ENCODE peak calls at places on chromosomes 3 and 15, in five cellular contexts. One of them, this sample, is unnamed. For H3K36me3, the result is how much of the 10 kb centered on the place peaks cover.

GRCh38 chr15:83605595-83605994 is 48.3 kb upstream of the ADAMTSL3 start:
- DNase-seq in tibial nerve: peak
- DNase-seq in IMR-90: no peak
- DNase-seq in stomach: no peak
- DNase-seq in uterus: peak
- DNase-seq in this sample: no peak

GRCh38 chr3:20873235-20873634 is 687.2 kb upstream of the SGO1 start:
- DNase-seq in tibial nerve: no peak
- DNase-seq in IMR-90: no peak
- DNase-seq in stomach: no peak
- DNase-seq in uterus: no peak
- DNase-seq in this sample: no peak

GRCh38 chr15:34582461-34583357 is 742 bp downstream of the GOLGA8B start:
- DNase-seq in tibial nerve: no peak
- DNase-seq in IMR-90: peak
- DNase-seq in stomach: peak
- DNase-seq in uterus: no peak
- DNase-seq in this sample: no peak

GRCh38 chr15:101189708-101190107 is 62.1 kb downstream of the CHSY1 start:
- DNase-seq in tibial nerve: no peak
- DNase-seq in IMR-90: no peak
- DNase-seq in stomach: no peak
- DNase-seq in uterus: no peak
- DNase-seq in this sample: no peak

GRCh38 chr3:126472277-126473006 is 3.2 kb downstream of the ZXDC start:
- DNase-seq in tibial nerve: peak
- DNase-seq in IMR-90: peak
- DNase-seq in stomach: peak
- DNase-seq in uterus: peak
- DNase-seq in this sample: peak

GRCh38 chr3:193836918-193837317 is 243.9 kb downstream of the OPA1 start:
- DNase-seq in tibial nerve: no peak
- DNase-seq in IMR-90: no peak
- DNase-seq in stomach: no peak
- DNase-seq in uterus: no peak
- DNase-seq in this sample: no peak

GRCh38 chr15:48963524-48964113 is at the start of gene SHC4:
- DNase-seq in tibial nerve: peak
- DNase-seq in IMR-90: peak
- DNase-seq in stomach: peak
- DNase-seq in uterus: peak
- DNase-seq in this sample: no peak

GRCh38 chr3:64685800-64686445 is 1.9 kb downstream of the ADAMTS9 start:
- DNase-seq in tibial nerve: peak
- DNase-seq in IMR-90: peak
- DNase-seq in stomach: peak
- DNase-seq in uterus: peak
- DNase-seq in this sample: no peak

GRCh38 chr3:31918179-31919165 is 62.6 kb downstream of the OSBPL10 start:
- DNase-seq in tibial nerve: no peak
- DNase-seq in IMR-90: no peak
- DNase-seq in stomach: no peak
- DNase-seq in uterus: no peak
- DNase-seq in this sample: no peak

GRCh38 chr15:55389276-55389631 is 18.9 kb downstream of the CCPG1 start:
- DNase-seq in tibial nerve: no peak
- DNase-seq in IMR-90: peak
- DNase-seq in stomach: no peak
- DNase-seq in uterus: no peak
- DNase-seq in this sample: no peak

GRCh38 chr15:40782609-40783227 is 12.9 kb downstream of the C15orf62 start:
- DNase-seq in tibial nerve: no peak
- DNase-seq in IMR-90: no peak
- DNase-seq in stomach: peak
- DNase-seq in uterus: peak
- DNase-seq in this sample: no peak

GRCh38 chr15:25695875-25696760 is 167.0 kb downstream of the ATP10A start:
- DNase-seq in tibial nerve: no peak
- DNase-seq in IMR-90: no peak
- DNase-seq in stomach: no peak
- DNase-seq in uterus: no peak
- DNase-seq in this sample: no peak

GRCh38 chr3:159378391-159378790 is 576.5 kb downstream of the MFSD1 start:
- DNase-seq in tibial nerve: no peak
- DNase-seq in IMR-90: no peak
- DNase-seq in stomach: no peak
- DNase-seq in uterus: no peak
- DNase-seq in this sample: no peak

GRCh38 chr3:58190291-58190690 is 20.5 kb downstream of the DNASE1L3 start:
- DNase-seq in tibial nerve: no peak
- DNase-seq in IMR-90: no peak
- DNase-seq in stomach: no peak
- DNase-seq in uterus: no peak
- DNase-seq in this sample: no peak

GRCh38 chr15:75044258-75044878 is 21.0 kb downstream of the PPCDC start:
- DNase-seq in tibial nerve: no peak
- DNase-seq in IMR-90: no peak
- DNase-seq in stomach: no peak
- DNase-seq in uterus: no peak
- DNase-seq in this sample: no peak

GRCh38 chr3:151630938-151631417 is 102.7 kb upstream of the AADACL2 start:
- DNase-seq in tibial nerve: no peak
- DNase-seq in IMR-90: peak
- DNase-seq in stomach: no peak
- DNase-seq in uterus: no peak
- DNase-seq in this sample: peak

GRCh38 chr15:63938486-63939061 is 104.8 kb upstream of the HERC1 start:
- DNase-seq in tibial nerve: no peak
- DNase-seq in IMR-90: peak
- DNase-seq in stomach: no peak
- DNase-seq in uterus: no peak
- DNase-seq in this sample: no peak

GRCh38 chr15:91140561-91140960 is 40.5 kb downstream of the SV2B start:
- DNase-seq in tibial nerve: no peak
- DNase-seq in IMR-90: no peak
- DNase-seq in stomach: no peak
- DNase-seq in uterus: no peak
- DNase-seq in this sample: no peak

GRCh38 chr15:36291501-36291900 is 287.9 kb upstream of the CDIN1 start:
- DNase-seq in tibial nerve: no peak
- DNase-seq in IMR-90: no peak
- DNase-seq in stomach: no peak
- DNase-seq in uterus: no peak
- DNase-seq in this sample: no peak

GRCh38 chr15:44064706-44065105 is 130.4 kb downstream of the FRMD5 start:
- DNase-seq in tibial nerve: no peak
- DNase-seq in IMR-90: no peak
- DNase-seq in stomach: no peak
- DNase-seq in uterus: no peak
- DNase-seq in this sample: no peak

GRCh38 chr3:64859625-64860590 is 172.1 kb upstream of the ADAMTS9 start:
- DNase-seq in tibial nerve: no peak
- DNase-seq in IMR-90: peak
- DNase-seq in stomach: no peak
- DNase-seq in uterus: no peak
- DNase-seq in this sample: no peak

GRCh38 chr3:195226900-195227447 is 44.0 kb downstream of the XXYLT1 start:
- DNase-seq in tibial nerve: no peak
- DNase-seq in IMR-90: peak
- DNase-seq in stomach: peak
- DNase-seq in uterus: peak
- DNase-seq in this sample: no peak

GRCh38 chr15:66842710-66843441 is 140.8 kb downstream of the SMAD6 start:
- DNase-seq in tibial nerve: peak
- DNase-seq in IMR-90: peak
- DNase-seq in stomach: peak
- DNase-seq in uterus: peak
- DNase-seq in this sample: no peak

GRCh38 chr3:97970131-97970530 is 2.1 kb downstream of the RIOX2 start:
- DNase-seq in tibial nerve: no peak
- DNase-seq in IMR-90: no peak
- DNase-seq in stomach: no peak
- DNase-seq in uterus: no peak
- DNase-seq in this sample: no peak

GRCh38 chr15:60989696-60990095 is 239.4 kb downstream of the RORA start:
- DNase-seq in tibial nerve: no peak
- DNase-seq in IMR-90: peak
- DNase-seq in stomach: no peak
- DNase-seq in uterus: no peak
- DNase-seq in this sample: no peak

GRCh38 chr15:99442268-99442897 is 123.4 kb upstream of the MEF2A start:
- DNase-seq in tibial nerve: no peak
- DNase-seq in IMR-90: peak
- DNase-seq in stomach: peak
- DNase-seq in uterus: peak
- DNase-seq in this sample: peak

GRCh38 chr3:9422712-9423424 is 25.5 kb downstream of the SETD5 start:
- DNase-seq in tibial nerve: peak
- DNase-seq in IMR-90: peak
- DNase-seq in stomach: peak
- DNase-seq in uterus: peak
- DNase-seq in this sample: peak
- H3K4me3 ChIP-seq in tibial nerve: no peak
- H3K4me3 ChIP-seq in IMR-90: no peak
- H3K4me3 ChIP-seq in stomach: no peak
- H3K4me3 ChIP-seq in uterus: peak
- H3K4me3 ChIP-seq in this sample: no peak

GRCh38 chr15:72197460-72198409 is at the start of gene GRAMD2A:
- DNase-seq in tibial nerve: no peak
- DNase-seq in IMR-90: no peak
- DNase-seq in stomach: peak
- DNase-seq in uterus: no peak
- DNase-seq in this sample: no peak

GRCh38 chr15:72199721-72200212 is 2.2 kb upstream of the GRAMD2A start:
- DNase-seq in tibial nerve: peak
- DNase-seq in IMR-90: peak
- DNase-seq in stomach: peak
- DNase-seq in uterus: peak
- DNase-seq in this sample: no peak

GRCh38 chr15:72197045-72197459 is 535 bp downstream of the GRAMD2A start:
- DNase-seq in tibial nerve: no peak
- DNase-seq in IMR-90: no peak
- DNase-seq in stomach: no peak
- DNase-seq in uterus: no peak
- DNase-seq in this sample: no peak

GRCh38 chr15:72200395-72201237 is 3.0 kb upstream of the GRAMD2A start:
- DNase-seq in tibial nerve: no peak
- DNase-seq in IMR-90: no peak
- DNase-seq in stomach: no peak
- DNase-seq in uterus: no peak
- DNase-seq in this sample: no peak

DNA sequence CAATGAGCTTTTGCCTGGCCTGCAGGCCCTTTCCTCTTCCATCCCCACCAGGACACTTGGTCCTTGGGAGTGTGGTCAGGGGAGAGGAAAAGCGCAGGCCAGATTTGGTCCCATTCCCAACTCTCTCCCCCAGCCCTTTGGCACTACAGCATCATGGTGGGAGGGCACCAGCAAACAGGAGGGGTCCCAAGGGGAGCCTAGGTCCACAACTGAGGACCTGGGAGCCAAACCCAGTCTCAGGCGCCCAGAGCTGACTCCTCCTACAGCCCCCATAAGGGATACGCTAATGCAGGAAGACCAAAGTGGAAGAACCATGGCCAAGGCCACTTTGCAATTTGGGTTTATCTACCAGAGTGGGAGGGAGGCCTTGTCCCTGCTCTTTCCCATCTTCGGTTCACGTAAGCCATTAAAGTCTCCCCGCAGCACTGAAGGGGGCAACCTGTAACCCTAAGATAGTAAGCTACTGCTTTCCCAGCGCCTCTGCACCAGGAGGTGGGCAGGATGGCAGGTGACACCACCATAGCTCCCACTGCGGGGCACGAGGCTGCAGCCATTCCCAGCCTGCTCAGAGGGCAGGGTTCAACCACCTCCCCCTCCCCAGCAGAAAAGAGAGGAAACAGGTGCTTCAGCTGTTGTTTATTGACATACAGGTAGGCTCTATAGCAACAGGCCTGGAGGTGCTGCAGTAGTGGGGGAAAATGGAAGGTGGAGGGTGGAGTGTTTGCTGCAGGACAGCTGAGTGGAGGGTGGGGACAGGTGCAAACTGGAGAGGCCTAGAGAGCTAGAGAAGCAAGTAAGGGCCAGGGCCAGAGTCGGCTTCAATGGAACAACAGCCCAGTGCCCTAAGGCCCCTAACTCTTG is 1.1 kb upstream of the GRAMD2A start:
- DNase-seq in tibial nerve: no peak
- DNase-seq in IMR-90: no peak
- DNase-seq in stomach: no peak
- DNase-seq in uterus: no peak
- DNase-seq in this sample: no peak
- H3K36me3 ChIP-seq in tibial nerve: under half
- H3K36me3 ChIP-seq in IMR-90: half or more
- H3K36me3 ChIP-seq in stomach: half or more
- H3K36me3 ChIP-seq in uterus: under half
- H3K36me3 ChIP-seq in this sample: under half

GRCh38 chr3:71977525-71977924 is 192.6 kb upstream of the PROK2 start:
- DNase-seq in tibial nerve: no peak
- DNase-seq in IMR-90: no peak
- DNase-seq in stomach: no peak
- DNase-seq in uterus: no peak
- DNase-seq in this sample: no peak
- TF ChIP-seq CTCF in tibial nerve: no peak
- TF ChIP-seq CTCF in IMR-90: no peak
- TF ChIP-seq CTCF in stomach: no peak
- TF ChIP-seq CTCF in uterus: no peak
- TF ChIP-seq CTCF in this sample: no peak

GRCh38 chr3:197953325-197953724 is 3.3 kb downstream of the RPL35A start:
- DNase-seq in tibial nerve: no peak
- DNase-seq in IMR-90: no peak
- DNase-seq in stomach: no peak
- DNase-seq in uterus: no peak
- DNase-seq in this sample: no peak

GRCh38 chr3:197951392-197951990 is 1.5 kb downstream of the RPL35A start:
- DNase-seq in tibial nerve: no peak
- DNase-seq in IMR-90: no peak
- DNase-seq in stomach: no peak
- DNase-seq in uterus: no peak
- DNase-seq in this sample: no peak

GRCh38 chr3:197953881-197954280 is 3.9 kb downstream of the RPL35A start:
- DNase-seq in tibial nerve: no peak
- DNase-seq in IMR-90: peak
- DNase-seq in stomach: no peak
- DNase-seq in uterus: no peak
- DNase-seq in this sample: no peak

GRCh38 chr3:197950661-197951029 is 655 bp downstream of the RPL35A start:
- DNase-seq in tibial nerve: no peak
- DNase-seq in IMR-90: no peak
- DNase-seq in stomach: no peak
- DNase-seq in uterus: no peak
- DNase-seq in this sample: no peak

DNA sequence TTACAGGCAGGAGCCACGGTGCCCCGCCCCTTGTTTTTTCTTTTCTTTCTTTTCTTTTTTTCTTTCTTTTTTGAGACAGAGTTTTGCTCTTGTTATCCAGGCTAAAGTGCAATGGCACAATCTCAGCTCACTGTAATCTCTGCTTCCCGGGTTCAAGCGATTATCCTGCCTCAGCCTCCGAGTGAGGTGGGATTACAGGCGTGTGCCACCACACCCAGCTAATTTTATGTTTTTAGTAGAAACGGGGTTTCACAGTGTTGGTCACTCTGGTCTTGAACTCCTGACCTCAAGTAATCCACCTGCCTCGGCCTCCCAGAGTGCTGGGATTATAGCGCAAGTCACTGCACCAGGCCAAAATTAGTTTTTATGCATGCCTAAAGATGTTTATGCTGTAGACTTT is 2.5 kb downstream of the RPL35A start:
- DNase-seq in tibial nerve: no peak
- DNase-seq in IMR-90: no peak
- DNase-seq in stomach: no peak
- DNase-seq in uterus: no peak
- DNase-seq in this sample: no peak
- H3K4me3 ChIP-seq in tibial nerve: no peak
- H3K4me3 ChIP-seq in IMR-90: no peak
- H3K4me3 ChIP-seq in stomach: no peak
- H3K4me3 ChIP-seq in uterus: no peak
- H3K4me3 ChIP-seq in this sample: no peak

This sample was measured in kidney epithelial cell.